ENCODE peak calls at places on chromosomes 16 and 17, in nine cellular contexts. D is MCF 10A, P is left kidney, Z is NCI-H2029, X is GM06990, Y is Calu3, W is fibroblast of lung, I is bronchial epithelial cell, M is T-helper 2 cell. H is an unnamed sample.
A peak's percentile ranks its signal among the peaks of the same experiment; 100 is the strongest.

GRCh38 chr17:19487009-19487600 is 46.5 kb upstream of the SLC47A1 start:
- DNase-seq in M (no peak), P (no peak), Y (no peak), W (no peak), Z (no peak), X (no peak), I (no peak), D (no peak), H (no peak)

GRCh38 chr16:48047273-48047672 is 108.5 kb downstream of the ABCC12 start:
- DNase-seq in X (no peak), D (no peak), M (no peak), W (no peak), Y (no peak), P (no peak), Z (no peak), I (no peak), H (no peak)

GRCh38 chr17:77164483-77165030 is 23.8 kb downstream of the SEC14L1 start:
- DNase-seq in M (no peak), D (no peak), I (peak; percentile 43), Y (no peak), P (peak; percentile 73), X (no peak), Z (no peak), W (peak; percentile 53), H (no peak)

GRCh38 chr17:3532859-3533142 is 24.8 kb downstream of the TRPV3 start:
- DNase-seq in X (no peak), Z (no peak), W (no peak), Y (no peak), I (no peak), D (no peak), P (no peak), M (no peak), H (peak; percentile 1)

GRCh38 chr17:61205931-61206330 is 193.7 kb upstream of the TBX2 start:
- DNase-seq in W (peak; percentile 70), X (no peak), I (peak; percentile 31), P (no peak), D (peak; percentile 27), M (no peak), Y (no peak), Z (no peak), H (no peak)

GRCh38 chr16:87621976-87622713 is 19.8 kb downstream of the JPH3 start:
- DNase-seq in P (no peak), W (no peak), I (no peak), D (no peak), Y (no peak), M (no peak), Z (no peak), X (no peak), H (no peak)

GRCh38 chr16:9906218-9906617 is 276.0 kb downstream of the GRIN2A start:
- DNase-seq in Y (no peak), M (no peak), I (no peak), X (no peak), Z (no peak), P (no peak), D (no peak), W (no peak), H (no peak)

GRCh38 chr17:17613708-17614114 is 22.2 kb upstream of the PEMT start:
- DNase-seq in X (no peak), I (peak; percentile 68), M (no peak), W (peak; percentile 55), Y (peak; percentile 55), P (peak; percentile 87), Z (no peak), D (peak; percentile 69), H (peak; percentile 81)

GRCh38 chr17:76515291-76515949 is 14.2 kb upstream of the RHBDF2 start:
- DNase-seq in I (no peak), P (no peak), X (peak; percentile 73), M (peak; percentile 44), D (no peak), Y (no peak), Z (no peak), W (peak; percentile 96), H (no peak)

GRCh38 chr16:52283018-52283417 is 263.9 kb downstream of the TOX3 start:
- DNase-seq in P (no peak), Y (no peak), X (no peak), Z (no peak), I (no peak), M (no peak), D (no peak), W (peak; percentile 66), H (no peak)

GRCh38 chr17:3890082-3890892 is 2.6 kb downstream of the CAMKK1 start:
- DNase-seq in P (peak; percentile 92), D (peak; percentile 96), W (peak; percentile 92), M (no peak), Y (peak; percentile 76), X (no peak), Z (peak; percentile 32), I (peak; percentile 82), H (peak; percentile 80)

GRCh38 chr16:50320310-50320709 is 48.5 kb downstream of the BRD7 start:
- DNase-seq in P (no peak), X (no peak), I (no peak), Z (no peak), W (no peak), M (no peak), D (no peak), Y (no peak), H (no peak)

GRCh38 chr17:2436516-2436915 is 35.7 kb upstream of the MNT start:
- DNase-seq in D (no peak), I (no peak), P (peak; percentile 10), W (no peak), M (no peak), X (no peak), Y (no peak), Z (peak; percentile 76), H (no peak)

GRCh38 chr16:84754353-84754856 is 54.6 kb downstream of the USP10 start:
- DNase-seq in M (no peak), D (peak; percentile 81), Z (peak; percentile 17), Y (peak; percentile 84), W (peak; percentile 79), P (peak; percentile 92), I (peak; percentile 85), X (peak; percentile 31), H (peak; percentile 91)

GRCh38 chr16:69055003-69055402 is 50.5 kb upstream of the HAS3 start:
- DNase-seq in Y (no peak), X (no peak), D (no peak), I (no peak), Z (no peak), M (no peak), W (peak; percentile 63), P (no peak), H (no peak)

GRCh38 chr16:68131813-68132706 is 46.9 kb downstream of the NFATC3 start:
- DNase-seq in W (no peak), I (no peak), Z (no peak), M (no peak), X (no peak), Y (no peak), D (no peak), P (no peak), H (no peak)

GRCh38 chr16:11546522-11547485 is 39.9 kb downstream of the LITAF start:
- DNase-seq in M (no peak), I (peak; percentile 55), Z (no peak), X (no peak), W (peak; percentile 72), D (no peak), Y (no peak), P (no peak), H (no peak)